ENCODE peak calls at places on chromosomes 11 and 22, in ten cellular contexts. Z, Y, X, D, N, F, M, H, Q and E are unnamed samples.

GRCh38 chr22:29997516-29997915 is 82.7 kb upstream of the HORMAD2 start:
- DNase-seq in X (no peak), Y (no peak), M (no peak), H (no peak), Q (no peak), D (no peak), N (no peak), F (no peak), Z (no peak), E (no peak)

GRCh38 chr11:134224710-134225662 is 515 bp downstream of the VPS26B start:
- DNase-seq in Z (peak), F (peak), Y (peak), Q (peak), N (peak), H (peak), M (peak), D (peak), X (peak), E (peak)

GRCh38 chr11:17406082-17406817 is 17.8 kb upstream of the KCNJ11 start:
- DNase-seq in M (no peak), F (no peak), Q (peak), D (no peak), X (no peak), H (no peak), Z (no peak), Y (no peak), N (no peak), E (no peak)

GRCh38 chr11:65434057-65434666 is 11.6 kb downstream of the NEAT1 start:
- DNase-seq in Q (no peak), N (no peak), Y (no peak), H (peak), Z (peak), F (no peak), D (no peak), M (no peak), X (no peak), E (no peak)

GRCh38 chr11:106059617-106060016 is 17.5 kb downstream of the KBTBD3 start:
- DNase-seq in D (no peak), Y (no peak), F (no peak), N (no peak), Q (no peak), H (no peak), X (no peak), Z (no peak), M (no peak), E (no peak)

GRCh38 chr11:9688716-9689511 is 25.0 kb downstream of the SWAP70 start:
- DNase-seq in Q (no peak), Y (no peak), H (peak), F (peak), Z (peak), D (no peak), M (no peak), N (peak), X (no peak), E (no peak)

GRCh38 chr11:76380161-76380976 is 563 bp downstream of the THAP12 start:
- DNase-seq in Z (peak), F (no peak), X (peak), M (peak), Q (no peak), H (peak), Y (peak), D (peak), N (no peak), E (no peak)

GRCh38 chr11:37574361-37574760 is 976.3 kb upstream of the RAG2 start:
- DNase-seq in F (no peak), D (no peak), Z (no peak), M (no peak), Q (no peak), Y (no peak), X (no peak), N (no peak), H (no peak), E (no peak)

GRCh38 chr22:29203883-29204282 is 1.8 kb upstream of the EMID1 start:
- DNase-seq in M (no peak), Q (no peak), Z (no peak), X (no peak), N (no peak), F (no peak), Y (no peak), D (no peak), H (no peak), E (no peak)

GRCh38 chr11:17683378-17684161 is 35.8 kb upstream of the MYOD1 start:
- DNase-seq in H (peak), D (no peak), N (no peak), Q (no peak), Y (no peak), X (no peak), Z (peak), M (no peak), F (no peak), E (no peak)

GRCh38 chr22:47357086-47357485 is 594.6 kb downstream of the TBC1D22A start:
- DNase-seq in Q (no peak), Y (no peak), H (no peak), F (no peak), N (no peak), M (no peak), X (no peak), D (no peak), Z (no peak), E (no peak)

GRCh38 chr11:23974046-23974445 is 522.8 kb upstream of the LUZP2 start:
- DNase-seq in N (no peak), M (no peak), F (no peak), X (no peak), H (no peak), Q (no peak), Y (no peak), D (no peak), Z (no peak), E (no peak)

GRCh38 chr11:15073361-15074205 is at the start of gene CALCB:
- DNase-seq in X (peak), F (no peak), Z (peak), N (no peak), D (no peak), M (no peak), Q (peak), H (peak), Y (no peak), E (no peak)

GRCh38 chr11:13970986-13971385 is 8.5 kb downstream of the SPON1 start:
- DNase-seq in D (peak), N (no peak), X (no peak), H (no peak), Y (no peak), M (no peak), Q (no peak), F (no peak), Z (no peak), E (no peak)

GRCh38 chr11:64935634-64936081 is at the start of gene GPHA2:
- DNase-seq in Z (peak), Q (no peak), N (no peak), X (no peak), M (no peak), D (no peak), H (no peak), F (no peak), Y (no peak), E (no peak)

GRCh38 chr22:29480512-29481264 is 670 bp downstream of the NEFH start:
- DNase-seq in D (no peak), H (peak), X (peak), Y (peak), Z (peak), F (peak), M (peak), Q (no peak), N (no peak), E (peak)

GRCh38 chr11:8671242-8671641 is 11.2 kb downstream of the TRIM66 start:
- DNase-seq in X (peak), Z (peak), D (no peak), M (no peak), Q (no peak), H (peak), Y (peak), F (peak), N (no peak), E (peak)

GRCh38 chr11:113651018-113651417 is 55.1 kb downstream of the TMPRSS5 start:
- DNase-seq in Q (no peak), X (no peak), D (no peak), F (no peak), N (no peak), Y (no peak), Z (no peak), H (no peak), M (no peak), E (no peak)

GRCh38 chr22:45438364-45438763 is 24.9 kb downstream of the RIBC2 start:
- DNase-seq in D (no peak), Y (no peak), Q (no peak), F (no peak), M (no peak), X (no peak), N (no peak), H (peak), Z (no peak), E (no peak)

GRCh38 chr11:43992834-43993637 is 50.6 kb downstream of the C11orf96 start:
- DNase-seq in F (no peak), Z (peak), N (peak), M (no peak), Q (no peak), Y (no peak), D (no peak), H (peak), X (peak), E (no peak)

GRCh38 chr11:80255021-80255420 is 814.2 kb upstream of the TENM4 start:
- DNase-seq in H (no peak), N (no peak), F (no peak), Q (no peak), Y (no peak), M (no peak), D (no peak), Z (no peak), X (no peak), E (no peak)

GRCh38 chr11:69541501-69542313 is 60.2 kb downstream of the LINC01488 start:
- DNase-seq in N (no peak), Y (no peak), H (peak), Q (no peak), F (no peak), Z (no peak), D (peak), M (no peak), X (peak), E (no peak)

GRCh38 chr22:20192293-20192971 is 41.6 kb upstream of the CCDC188 start:
- DNase-seq in D (no peak), F (no peak), H (no peak), Z (no peak), Y (no peak), Q (no peak), X (no peak), N (no peak), M (no peak), E (no peak)

GRCh38 chr11:131418214-131418613 is 47.8 kb downstream of the NTM start:
- DNase-seq in D (no peak), M (no peak), Y (no peak), N (no peak), Q (no peak), Z (no peak), F (no peak), H (no peak), X (no peak), E (no peak)

GRCh38 chr11:36149538-36150242 is 139.5 kb downstream of the COMMD9 start:
- DNase-seq in H (peak), D (peak), F (peak), M (no peak), X (no peak), Q (no peak), N (no peak), Z (peak), Y (peak), E (no peak)

GRCh38 chr11:28105869-28106268 is 2.1 kb downstream of the KIF18A start:
- DNase-seq in Q (no peak), Y (no peak), D (no peak), F (no peak), X (no peak), N (no peak), M (no peak), H (no peak), Z (no peak), E (no peak)

GRCh38 chr22:46881373-46882118 is 119.1 kb downstream of the TBC1D22A start:
- DNase-seq in M (no peak), F (no peak), D (no peak), Q (no peak), N (no peak), H (peak), X (no peak), Z (no peak), Y (no peak), E (no peak)

GRCh38 chr11:21137813-21138212 is 468.4 kb downstream of the NELL1 start:
- DNase-seq in Z (no peak), N (no peak), Y (no peak), F (no peak), H (no peak), X (no peak), Q (no peak), D (no peak), M (no peak), E (no peak)

GRCh38 chr11:28820296-28820989 is 712.3 kb downstream of the METTL15 start:
- DNase-seq in X (no peak), N (no peak), Z (peak), Q (no peak), F (no peak), H (peak), M (no peak), Y (no peak), D (no peak), E (no peak)

GRCh38 chr11:45045692-45046471 is 95.2 kb upstream of the TP53I11 start:
- DNase-seq in H (peak), F (peak), N (no peak), Z (peak), X (no peak), Y (peak), D (peak), M (no peak), Q (no peak), E (no peak)

GRCh38 chr22:27686534-27686933 is 115.0 kb downstream of the MN1 start:
- DNase-seq in F (peak), Z (peak), Y (peak), N (peak), D (peak), M (no peak), H (peak), X (peak), Q (peak), E (peak)

GRCh38 chr11:114196994-114197702 is 99.1 kb upstream of the NNMT start:
- DNase-seq in Q (no peak), F (peak), M (no peak), H (no peak), D (no peak), N (no peak), X (no peak), Z (no peak), Y (no peak), E (no peak)

GRCh38 chr11:76008474-76008873 is 193.5 kb downstream of the UVRAG start:
- DNase-seq in F (no peak), Z (peak), N (no peak), Q (no peak), H (peak), D (no peak), Y (no peak), X (no peak), M (no peak), E (no peak)

GRCh38 chr11:36376888-36377758 is 81.0 kb downstream of the PRR5L start:
- DNase-seq in H (peak), Z (peak), Q (peak), N (no peak), D (peak), Y (peak), M (peak), F (peak), X (peak), E (peak)

GRCh38 chr11:46555269-46556054 is 38.4 kb downstream of the AMBRA1 start:
- DNase-seq in M (no peak), Q (no peak), D (no peak), H (no peak), Z (peak), F (no peak), N (no peak), X (no peak), Y (no peak), E (no peak)

GRCh38 chr11:46560300-46561025 is 33.4 kb downstream of the AMBRA1 start:
- DNase-seq in D (no peak), F (no peak), Q (no peak), Z (peak), Y (peak), N (no peak), H (peak), M (no peak), X (no peak), E (no peak)

GRCh38 chr11:46554205-46555162 is 39.3 kb downstream of the AMBRA1 start:
- DNase-seq in H (peak), D (peak), Q (no peak), N (no peak), M (no peak), Z (peak), F (no peak), X (no peak), Y (peak), E (no peak)

GRCh38 chr11:46559815-46560214 is 34.0 kb downstream of the AMBRA1 start:
- DNase-seq in M (no peak), Q (no peak), Z (no peak), X (no peak), Y (no peak), H (no peak), F (no peak), N (no peak), D (no peak), E (no peak)

DNA sequence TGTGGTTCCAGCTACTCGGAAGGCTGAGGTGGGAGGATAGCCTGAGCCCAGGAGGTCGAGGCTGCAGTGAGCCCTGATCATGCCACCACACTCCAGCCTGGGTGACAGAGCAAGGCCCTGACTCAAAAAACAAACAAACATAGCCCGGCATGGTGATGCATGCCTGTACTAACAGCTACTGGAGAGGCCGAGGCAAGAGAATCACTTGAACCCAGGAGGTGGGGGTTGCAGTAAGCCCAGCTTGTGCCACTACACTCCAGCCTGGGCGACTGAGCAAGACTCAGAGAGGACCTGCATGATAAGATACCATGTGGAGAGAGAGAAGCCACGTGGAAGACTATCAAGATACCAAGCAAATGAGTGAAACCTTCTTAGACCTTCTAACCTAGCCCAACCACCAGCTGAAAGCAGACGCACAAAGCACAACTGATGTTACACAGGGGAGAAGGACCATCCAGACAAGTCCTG is 36.1 kb downstream of the AMBRA1 start:
- DNase-seq in Q (no peak), D (no peak), N (no peak), F (no peak), Z (no peak), M (no peak), X (no peak), Y (peak), H (peak), E (no peak)
- H3K27ac ChIP-seq in Q (no peak), D (peak), N (no peak), F (no peak), Z (peak), M (no peak), X (no peak), Y (no peak), H (no peak), E (no peak)

GRCh38 chr22:41513391-41513790 is 30.9 kb downstream of the POLR3H start:
- DNase-seq in Y (no peak), F (peak), M (no peak), D (no peak), N (peak), H (no peak), Z (no peak), X (peak), Q (no peak), E (peak)
- H3K27ac ChIP-seq in Y (peak), F (peak), M (peak), D (peak), N (peak), H (peak), Z (peak), X (peak), Q (no peak), E (peak)

GRCh38 chr11:63505857-63506528 is at the start of gene LGALS12:
- DNase-seq in Y (peak), H (no peak), D (no peak), M (no peak), X (peak), Q (peak), F (no peak), N (no peak), Z (peak), E (no peak)
- H3K27ac ChIP-seq in Y (no peak), H (no peak), D (no peak), M (peak), X (no peak), Q (no peak), F (no peak), N (no peak), Z (no peak), E (no peak)

DNA sequence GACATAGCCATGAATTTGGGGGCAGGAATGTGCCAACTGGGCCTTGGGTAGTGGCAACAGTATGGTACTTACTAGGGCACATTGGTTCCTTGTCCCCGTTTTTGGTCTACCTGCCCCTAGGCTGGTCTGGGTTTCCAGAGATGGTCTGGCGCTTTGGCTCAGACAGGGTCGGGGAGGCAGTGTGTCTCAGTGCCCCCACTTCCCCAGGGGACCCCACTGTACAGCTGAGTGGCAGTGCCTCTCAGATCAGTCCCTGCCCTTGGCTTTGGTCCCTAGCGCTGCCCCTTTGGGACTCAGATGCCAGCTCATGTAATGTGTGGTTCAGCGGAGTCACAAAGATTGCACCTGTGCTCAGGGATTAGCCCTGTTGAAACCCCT is 3.3 kb downstream of the RIC8A start:
- DNase-seq in Y (no peak), N (peak), H (no peak), Z (no peak), Q (no peak), M (no peak), F (no peak), X (no peak), D (no peak), E (no peak)
- H3K27ac ChIP-seq in Y (peak), N (no peak), H (peak), Z (no peak), Q (no peak), M (no peak), F (no peak), X (no peak), D (peak), E (no peak)

DNA sequence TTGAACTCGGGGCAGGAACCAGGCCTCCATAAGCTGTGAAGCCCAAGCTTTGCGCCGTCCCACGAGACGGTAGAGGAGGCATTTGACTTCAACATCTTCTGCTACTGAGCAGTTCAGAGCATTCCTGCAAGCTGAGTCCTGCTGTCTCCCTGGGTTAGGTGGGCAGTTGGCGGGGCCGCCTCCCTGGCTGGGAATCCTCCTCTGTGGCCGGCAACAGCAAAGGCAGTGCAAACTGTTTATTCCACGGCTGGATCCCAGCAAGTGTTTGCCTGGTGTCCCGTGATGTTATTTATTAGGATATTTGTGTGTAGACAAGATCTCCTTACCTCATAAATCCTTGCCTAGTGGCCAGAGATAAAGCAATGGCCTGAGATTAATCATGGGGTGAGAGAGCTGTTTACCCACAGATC is 63.2 kb downstream of the NAT10 start:
- DNase-seq in X (peak), N (no peak), D (no peak), F (no peak), Z (no peak), M (no peak), Q (no peak), H (peak), Y (no peak), E (no peak)
- H3K27ac ChIP-seq in X (no peak), N (no peak), D (no peak), F (no peak), Z (no peak), M (no peak), Q (no peak), H (no peak), Y (no peak), E (no peak)

DNA sequence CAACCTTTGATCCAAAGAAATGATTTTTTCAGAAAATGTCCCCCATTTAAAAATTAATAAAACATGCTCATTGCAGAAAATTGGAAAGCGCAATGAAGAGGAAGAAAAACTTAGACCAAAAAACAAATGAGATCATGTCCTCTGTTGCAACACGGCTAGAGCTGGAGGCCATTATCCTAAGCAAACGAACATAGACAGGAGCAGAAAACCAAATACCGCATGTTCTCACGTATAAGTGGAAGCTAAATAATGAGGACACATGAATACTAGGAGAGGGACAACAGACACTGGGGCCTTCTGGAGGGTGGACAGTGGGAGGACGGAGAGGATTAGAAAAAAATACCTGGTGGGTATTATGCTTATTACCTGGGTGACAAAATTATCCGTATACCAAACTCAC is 39.0 kb downstream of the CYTH4 start:
- DNase-seq in Z (no peak), Q (no peak), M (no peak), N (no peak), H (no peak), X (no peak), Y (no peak), F (no peak), D (no peak), E (no peak)
- H3K27ac ChIP-seq in Z (no peak), Q (no peak), M (no peak), N (no peak), H (no peak), X (no peak), Y (no peak), F (no peak), D (peak), E (no peak)

GRCh38 chr22:42553475-42554361 is at the start of gene SERHL2:
- DNase-seq in N (peak), F (peak), D (peak), H (peak), Z (peak), Q (peak), M (peak), Y (peak), X (peak), E (peak)
- H3K27ac ChIP-seq in N (peak), F (no peak), D (peak), H (peak), Z (no peak), Q (no peak), M (no peak), Y (no peak), X (no peak), E (peak)